ENCODE peak calls at places on chromosome 14, in nine cellular contexts. One of them, this sample, is unnamed.

GRCh38 chr14:34301107-34301734 is 160.8 kb downstream of the SPTSSA start:
- DNase-seq in body of pancreas: no peak
- DNase-seq in choroid plexus epithelial cell: peak; percentile 62
- DNase-seq in sigmoid colon: no peak
- DNase-seq in OCI-LY7: peak; percentile 42
- DNase-seq in pancreas: no peak
- DNase-seq in GM23338: peak; percentile 76
- DNase-seq in IMR-90: peak; percentile 12
- DNase-seq in foreskin fibroblast: peak; percentile 52
- DNase-seq in this sample: peak; percentile 56

GRCh38 chr14:51873221-51873893 is 12.9 kb downstream of the GNG2 start:
- DNase-seq in body of pancreas: no peak
- DNase-seq in choroid plexus epithelial cell: peak; percentile 97
- DNase-seq in sigmoid colon: no peak
- DNase-seq in OCI-LY7: peak; percentile 13
- DNase-seq in pancreas: no peak
- DNase-seq in GM23338: no peak
- DNase-seq in IMR-90: peak; percentile 98
- DNase-seq in foreskin fibroblast: peak; percentile 94
- DNase-seq in this sample: peak; percentile 94

GRCh38 chr14:102318781-102319276 is 717 bp upstream of the ZNF839 start:
- DNase-seq in body of pancreas: no peak
- DNase-seq in choroid plexus epithelial cell: no peak
- DNase-seq in sigmoid colon: peak; percentile 67
- DNase-seq in OCI-LY7: peak; percentile 55
- DNase-seq in pancreas: peak; percentile 41
- DNase-seq in GM23338: no peak
- DNase-seq in IMR-90: no peak
- DNase-seq in foreskin fibroblast: no peak
- DNase-seq in this sample: no peak

GRCh38 chr14:81348086-81348485 is 52.0 kb downstream of the STON2 start:
- DNase-seq in body of pancreas: no peak
- DNase-seq in choroid plexus epithelial cell: no peak
- DNase-seq in sigmoid colon: no peak
- DNase-seq in OCI-LY7: peak; percentile 14
- DNase-seq in pancreas: no peak
- DNase-seq in GM23338: no peak
- DNase-seq in IMR-90: no peak
- DNase-seq in foreskin fibroblast: no peak
- DNase-seq in this sample: no peak

GRCh38 chr14:102760485-102761193 is 16.6 kb upstream of the TRAF3 start:
- DNase-seq in body of pancreas: no peak
- DNase-seq in choroid plexus epithelial cell: no peak
- DNase-seq in sigmoid colon: no peak
- DNase-seq in OCI-LY7: no peak
- DNase-seq in pancreas: no peak
- DNase-seq in GM23338: peak; percentile 66
- DNase-seq in IMR-90: no peak
- DNase-seq in foreskin fibroblast: peak; percentile 31
- DNase-seq in this sample: no peak

GRCh38 chr14:101233391-101233790 is 327.9 kb upstream of the DIO3 start:
- DNase-seq in body of pancreas: no peak
- DNase-seq in choroid plexus epithelial cell: no peak
- DNase-seq in sigmoid colon: no peak
- DNase-seq in OCI-LY7: no peak
- DNase-seq in pancreas: no peak
- DNase-seq in GM23338: no peak
- DNase-seq in IMR-90: no peak
- DNase-seq in foreskin fibroblast: no peak
- DNase-seq in this sample: no peak

GRCh38 chr14:103704708-103705107 is 10.5 kb downstream of the XRCC3 start:
- DNase-seq in body of pancreas: no peak
- DNase-seq in choroid plexus epithelial cell: no peak
- DNase-seq in sigmoid colon: no peak
- DNase-seq in OCI-LY7: no peak
- DNase-seq in pancreas: no peak
- DNase-seq in GM23338: no peak
- DNase-seq in IMR-90: no peak
- DNase-seq in foreskin fibroblast: no peak
- DNase-seq in this sample: no peak

GRCh38 chr14:24084439-24084838 is 9.7 kb upstream of the PCK2 start:
- DNase-seq in body of pancreas: no peak
- DNase-seq in choroid plexus epithelial cell: no peak
- DNase-seq in sigmoid colon: no peak
- DNase-seq in OCI-LY7: no peak
- DNase-seq in pancreas: no peak
- DNase-seq in GM23338: no peak
- DNase-seq in IMR-90: no peak
- DNase-seq in foreskin fibroblast: no peak
- DNase-seq in this sample: no peak

GRCh38 chr14:90341784-90342183 is 10.0 kb upstream of the NRDE2 start:
- DNase-seq in body of pancreas: no peak
- DNase-seq in choroid plexus epithelial cell: no peak
- DNase-seq in sigmoid colon: no peak
- DNase-seq in OCI-LY7: no peak
- DNase-seq in pancreas: no peak
- DNase-seq in GM23338: no peak
- DNase-seq in IMR-90: no peak
- DNase-seq in foreskin fibroblast: no peak
- DNase-seq in this sample: no peak

GRCh38 chr14:82837611-82838140 is 1304.0 kb upstream of the SEL1L start:
- DNase-seq in body of pancreas: no peak
- DNase-seq in choroid plexus epithelial cell: no peak
- DNase-seq in sigmoid colon: no peak
- DNase-seq in OCI-LY7: no peak
- DNase-seq in pancreas: no peak
- DNase-seq in GM23338: no peak
- DNase-seq in IMR-90: no peak
- DNase-seq in foreskin fibroblast: no peak
- DNase-seq in this sample: no peak

GRCh38 chr14:93280743-93281142 is 52.1 kb downstream of the BTBD7 start:
- DNase-seq in body of pancreas: no peak
- DNase-seq in choroid plexus epithelial cell: no peak
- DNase-seq in sigmoid colon: no peak
- DNase-seq in OCI-LY7: no peak
- DNase-seq in pancreas: no peak
- DNase-seq in GM23338: no peak
- DNase-seq in IMR-90: no peak
- DNase-seq in foreskin fibroblast: no peak
- DNase-seq in this sample: no peak

GRCh38 chr14:93281937-93282336 is 50.9 kb downstream of the BTBD7 start:
- DNase-seq in body of pancreas: no peak
- DNase-seq in choroid plexus epithelial cell: peak; percentile 51
- DNase-seq in sigmoid colon: no peak
- DNase-seq in OCI-LY7: no peak
- DNase-seq in pancreas: no peak
- DNase-seq in GM23338: no peak
- DNase-seq in IMR-90: peak; percentile 54
- DNase-seq in foreskin fibroblast: no peak
- DNase-seq in this sample: peak; percentile 28

GRCh38 chr14:93286212-93286890 is 46.5 kb downstream of the BTBD7 start:
- DNase-seq in body of pancreas: no peak
- DNase-seq in choroid plexus epithelial cell: peak; percentile 38
- DNase-seq in sigmoid colon: no peak
- DNase-seq in OCI-LY7: no peak
- DNase-seq in pancreas: no peak
- DNase-seq in GM23338: peak; percentile 33
- DNase-seq in IMR-90: peak; percentile 14
- DNase-seq in foreskin fibroblast: peak; percentile 11
- DNase-seq in this sample: peak; percentile 49

GRCh38 chr14:93285048-93285447 is 47.8 kb downstream of the BTBD7 start:
- DNase-seq in body of pancreas: no peak
- DNase-seq in choroid plexus epithelial cell: peak; percentile 68
- DNase-seq in sigmoid colon: no peak
- DNase-seq in OCI-LY7: no peak
- DNase-seq in pancreas: no peak
- DNase-seq in GM23338: no peak
- DNase-seq in IMR-90: peak; percentile 31
- DNase-seq in foreskin fibroblast: no peak
- DNase-seq in this sample: peak; percentile 37
- H3K4me3 ChIP-seq in body of pancreas: no peak overlapping the region
- H3K4me3 ChIP-seq in choroid plexus epithelial cell: no peak overlapping the region
- H3K4me3 ChIP-seq in sigmoid colon: no peak overlapping the region
- H3K4me3 ChIP-seq in OCI-LY7: no peak overlapping the region
- H3K4me3 ChIP-seq in pancreas: no peak overlapping the region
- H3K4me3 ChIP-seq in GM23338: no peak overlapping the region
- H3K4me3 ChIP-seq in IMR-90: no peak overlapping the region
- H3K4me3 ChIP-seq in foreskin fibroblast: no peak overlapping the region
- H3K4me3 ChIP-seq in this sample: no peak overlapping the region

GRCh38 chr14:38608244-38608643 is 352.4 kb upstream of the CLEC14A start:
- DNase-seq in body of pancreas: no peak
- DNase-seq in choroid plexus epithelial cell: no peak
- DNase-seq in sigmoid colon: no peak
- DNase-seq in OCI-LY7: no peak
- DNase-seq in pancreas: no peak
- DNase-seq in GM23338: no peak
- DNase-seq in IMR-90: no peak
- DNase-seq in foreskin fibroblast: no peak
- DNase-seq in this sample: no peak

GRCh38 chr14:38605193-38606114 is 349.6 kb upstream of the CLEC14A start:
- DNase-seq in body of pancreas: no peak
- DNase-seq in choroid plexus epithelial cell: peak; percentile 7
- DNase-seq in sigmoid colon: no peak
- DNase-seq in OCI-LY7: no peak
- DNase-seq in pancreas: no peak
- DNase-seq in GM23338: peak; percentile 36
- DNase-seq in IMR-90: no peak
- DNase-seq in foreskin fibroblast: peak; percentile 4
- DNase-seq in this sample: peak; percentile 10
- TF ChIP-seq CTCF in body of pancreas: no peak
- TF ChIP-seq CTCF in choroid plexus epithelial cell: no peak
- TF ChIP-seq CTCF in sigmoid colon: no peak
- TF ChIP-seq CTCF in OCI-LY7: peak; percentile 36
- TF ChIP-seq CTCF in pancreas: no peak
- TF ChIP-seq CTCF in GM23338: peak; percentile 54
- TF ChIP-seq CTCF in IMR-90: peak; percentile 7
- TF ChIP-seq CTCF in foreskin fibroblast: no peak
- TF ChIP-seq CTCF in this sample: peak; percentile 11

GRCh38 chr14:104723651-104724406 is at the start of gene ADSS1:
- DNase-seq in body of pancreas: peak; percentile 73
- DNase-seq in choroid plexus epithelial cell: peak; percentile 33
- DNase-seq in sigmoid colon: no peak
- DNase-seq in OCI-LY7: peak; percentile 54
- DNase-seq in pancreas: peak; percentile 88
- DNase-seq in GM23338: peak; percentile 78
- DNase-seq in IMR-90: no peak
- DNase-seq in foreskin fibroblast: peak; percentile 66
- DNase-seq in this sample: peak; percentile 32

GRCh38 chr14:104726600-104727451 is 2.8 kb downstream of the ADSS1 start:
- DNase-seq in body of pancreas: no peak
- DNase-seq in choroid plexus epithelial cell: no peak
- DNase-seq in sigmoid colon: no peak
- DNase-seq in OCI-LY7: no peak
- DNase-seq in pancreas: no peak
- DNase-seq in GM23338: peak; percentile 42
- DNase-seq in IMR-90: no peak
- DNase-seq in foreskin fibroblast: no peak
- DNase-seq in this sample: no peak

GRCh38 chr14:104724407-104724980 is 465 bp downstream of the ADSS1 start:
- DNase-seq in body of pancreas: peak; percentile 50
- DNase-seq in choroid plexus epithelial cell: no peak
- DNase-seq in sigmoid colon: peak; percentile 83
- DNase-seq in OCI-LY7: no peak
- DNase-seq in pancreas: no peak
- DNase-seq in GM23338: peak; percentile 40
- DNase-seq in IMR-90: no peak
- DNase-seq in foreskin fibroblast: no peak
- DNase-seq in this sample: no peak

GRCh38 chr14:104724981-104725771 is 1.1 kb downstream of the ADSS1 start:
- DNase-seq in body of pancreas: no peak
- DNase-seq in choroid plexus epithelial cell: peak; percentile 62
- DNase-seq in sigmoid colon: no peak
- DNase-seq in OCI-LY7: no peak
- DNase-seq in pancreas: no peak
- DNase-seq in GM23338: peak; percentile 84
- DNase-seq in IMR-90: no peak
- DNase-seq in foreskin fibroblast: peak; percentile 74
- DNase-seq in this sample: peak; percentile 49

GRCh38 chr14:104725772-104726548 is 1.9 kb downstream of the ADSS1 start:
- DNase-seq in body of pancreas: no peak
- DNase-seq in choroid plexus epithelial cell: no peak
- DNase-seq in sigmoid colon: no peak
- DNase-seq in OCI-LY7: no peak
- DNase-seq in pancreas: no peak
- DNase-seq in GM23338: no peak
- DNase-seq in IMR-90: no peak
- DNase-seq in foreskin fibroblast: no peak
- DNase-seq in this sample: no peak
- H3K4me3 ChIP-seq in body of pancreas: no peak overlapping the region
- H3K4me3 ChIP-seq in choroid plexus epithelial cell: no peak overlapping the region
- H3K4me3 ChIP-seq in sigmoid colon: no peak overlapping the region
- H3K4me3 ChIP-seq in OCI-LY7: no peak overlapping the region
- H3K4me3 ChIP-seq in pancreas: no peak overlapping the region
- H3K4me3 ChIP-seq in GM23338: no peak overlapping the region
- H3K4me3 ChIP-seq in IMR-90: no peak overlapping the region
- H3K4me3 ChIP-seq in foreskin fibroblast: no peak overlapping the region
- H3K4me3 ChIP-seq in this sample: no peak overlapping the region

GRCh38 chr14:26917086-26917485 is 319.3 kb upstream of the NOVA1 start:
- DNase-seq in body of pancreas: no peak
- DNase-seq in choroid plexus epithelial cell: peak; percentile 71
- DNase-seq in sigmoid colon: no peak
- DNase-seq in OCI-LY7: peak; percentile 1
- DNase-seq in pancreas: no peak
- DNase-seq in GM23338: peak; percentile 66
- DNase-seq in IMR-90: peak; percentile 2
- DNase-seq in foreskin fibroblast: peak; percentile 56
- DNase-seq in this sample: peak; percentile 85
- TF ChIP-seq CTCF in body of pancreas: peak; percentile 24
- TF ChIP-seq CTCF in choroid plexus epithelial cell: peak; percentile 53
- TF ChIP-seq CTCF in sigmoid colon: no peak
- TF ChIP-seq CTCF in OCI-LY7: peak; percentile 51
- TF ChIP-seq CTCF in pancreas: no peak
- TF ChIP-seq CTCF in GM23338: peak; percentile 67
- TF ChIP-seq CTCF in IMR-90: peak; percentile 44
- TF ChIP-seq CTCF in foreskin fibroblast: peak; percentile 40
- TF ChIP-seq CTCF in this sample: peak; percentile 49